ENCODE peak calls at places on chromosomes 13 and 19, in seven cellular contexts. D is upper lobe of left lung, M is pancreas, Y is cardiac muscle cell, C is heart left ventricle, L is OCI-LY7, K is WERI-Rb-1. A is an unnamed sample.

GRCh38 chr13:93862259-93862658 is 617.2 kb downstream of the DCT start:
- DNase-seq in C (no peak), K (no peak), Y (peak; percentile 43), L (no peak), D (no peak), M (no peak), A (no peak)

GRCh38 chr13:98960331-98961203 is 17.3 kb downstream of the DOCK9 start:
- DNase-seq in Y (peak; percentile 30), K (no peak), M (no peak), D (no peak), L (no peak), C (no peak), A (no peak)

GRCh38 chr19:43636121-43636683 is 3.4 kb downstream of the CADM4 start:
- DNase-seq in C (no peak), L (no peak), Y (no peak), K (no peak), M (no peak), D (peak; percentile 40), A (no peak)

GRCh38 chr13:103638706-103639105 is 572.5 kb upstream of the SLC10A2 start:
- DNase-seq in K (no peak), M (no peak), C (no peak), D (no peak), L (no peak), Y (no peak), A (no peak)

GRCh38 chr19:42466521-42467436 is 24.0 kb upstream of the CXCL17 start:
- DNase-seq in M (no peak), K (no peak), Y (peak; percentile 73), L (peak; percentile 79), D (no peak), C (no peak), A (no peak)

GRCh38 chr13:91045351-91046034 is 302.0 kb upstream of the MIR17HG start:
- DNase-seq in K (peak; percentile 30), C (no peak), M (no peak), Y (peak; percentile 14), L (peak; percentile 52), D (no peak), A (no peak)

GRCh38 chr13:21458457-21458815 is 667 bp downstream of the ZDHHC20 start:
- DNase-seq in L (peak; percentile 63), K (peak; percentile 71), M (peak; percentile 41), Y (no peak), D (no peak), C (peak; percentile 34), A (peak; percentile 67)

GRCh38 chr19:1177322-1178114 is 3.5 kb upstream of the SBNO2 start:
- DNase-seq in D (peak; percentile 83), Y (peak; percentile 94), L (no peak), M (no peak), C (no peak), K (no peak), A (no peak)

GRCh38 chr19:23401086-23401485 is 5.8 kb upstream of the ZNF91 start:
- DNase-seq in Y (no peak), C (no peak), D (no peak), L (no peak), M (no peak), K (no peak), A (no peak)

GRCh38 chr13:110272227-110272626 is 34.7 kb downstream of the COL4A1 start:
- DNase-seq in L (no peak), C (no peak), Y (no peak), D (no peak), M (no peak), K (no peak), A (no peak)

GRCh38 chr13:71882120-71882519 is 15.1 kb upstream of the DACH1 start:
- DNase-seq in K (no peak), Y (no peak), D (no peak), M (no peak), C (no peak), L (no peak), A (no peak)

GRCh38 chr13:71880753-71881541 is 13.9 kb upstream of the DACH1 start:
- DNase-seq in L (no peak), Y (peak; percentile 35), K (no peak), D (no peak), M (no peak), C (no peak), A (no peak)

DNA sequence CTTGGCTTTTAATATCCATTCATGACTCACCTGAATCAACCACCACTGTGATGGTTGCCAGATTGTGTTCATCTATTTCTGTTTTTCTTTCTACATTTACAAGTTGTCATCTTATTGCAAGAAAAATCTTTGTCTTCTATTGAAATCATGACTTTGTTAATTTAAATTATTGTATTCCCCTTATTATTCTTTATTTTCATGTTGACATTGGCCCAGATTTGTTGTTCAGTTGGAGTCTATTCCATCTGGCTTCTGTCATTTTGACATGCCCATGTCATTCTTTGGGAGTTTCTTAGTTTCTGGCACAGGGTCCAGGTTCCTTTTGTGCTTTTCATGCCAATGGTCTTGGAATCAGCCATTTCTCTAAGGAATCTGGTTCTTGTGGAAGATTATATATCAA is 19.9 kb upstream of the DACH1 start:
- DNase-seq in L (no peak), Y (no peak), M (no peak), D (no peak), C (no peak), K (no peak), A (no peak)
- H3K27ac ChIP-seq in L (no peak overlapping the region), Y (no peak overlapping the region), M (no peak overlapping the region), D (no peak overlapping the region), C (no peak overlapping the region), K (no peak overlapping the region), A (no peak overlapping the region)

GRCh38 chr19:4347521-4347920 is 4.2 kb downstream of the MPND start:
- DNase-seq in Y (no peak), K (no peak), C (no peak), L (no peak), M (no peak), D (no peak), A (no peak)

GRCh38 chr19:4343845-4344713 is 717 bp downstream of the MPND start:
- DNase-seq in M (no peak), Y (no peak), C (no peak), K (no peak), L (no peak), D (no peak), A (no peak)

GRCh38 chr19:4342421-4343055 is 824 bp upstream of the MPND start:
- DNase-seq in K (peak; percentile 92), D (peak; percentile 92), M (peak; percentile 95), L (peak; percentile 100), C (peak; percentile 97), Y (peak; percentile 100), A (peak; percentile 96)

GRCh38 chr19:4345656-4346383 is 2.5 kb downstream of the MPND start:
- DNase-seq in D (no peak), M (peak; percentile 77), K (no peak), L (no peak), C (no peak), Y (no peak), A (no peak)

GRCh38 chr19:4343056-4343844 is at the start of gene MPND:
- DNase-seq in C (peak; percentile 94), L (peak; percentile 92), Y (peak; percentile 86), K (peak; percentile 88), M (peak; percentile 86), D (peak; percentile 99), A (peak; percentile 94)
- TF ChIP-seq CTCF in C (peak; percentile 39), L (peak; percentile 49), Y (peak; percentile 35), K (peak; percentile 33), M (no peak), D (no peak), A (peak; percentile 40)

GRCh38 chr13:97017322-97017721 is 23.0 kb upstream of the OXGR1 start:
- DNase-seq in Y (no peak), L (no peak), K (no peak), M (no peak), C (no peak), D (no peak), A (no peak)
- H3K27ac ChIP-seq in Y (no peak overlapping the region), L (no peak overlapping the region), K (no peak overlapping the region), M (no peak overlapping the region), C (no peak overlapping the region), D (no peak overlapping the region), A (no peak overlapping the region)

GRCh38 chr19:2446390-2446789 is 10.4 kb downstream of the LMNB2 start:
- DNase-seq in Y (no peak), D (peak; percentile 78), L (peak; percentile 86), K (peak; percentile 84), C (no peak), M (no peak), A (no peak)
- TF ChIP-seq CTCF in Y (no peak), D (no peak), L (peak; percentile 29), K (no peak), C (no peak), M (no peak), A (no peak)

DNA sequence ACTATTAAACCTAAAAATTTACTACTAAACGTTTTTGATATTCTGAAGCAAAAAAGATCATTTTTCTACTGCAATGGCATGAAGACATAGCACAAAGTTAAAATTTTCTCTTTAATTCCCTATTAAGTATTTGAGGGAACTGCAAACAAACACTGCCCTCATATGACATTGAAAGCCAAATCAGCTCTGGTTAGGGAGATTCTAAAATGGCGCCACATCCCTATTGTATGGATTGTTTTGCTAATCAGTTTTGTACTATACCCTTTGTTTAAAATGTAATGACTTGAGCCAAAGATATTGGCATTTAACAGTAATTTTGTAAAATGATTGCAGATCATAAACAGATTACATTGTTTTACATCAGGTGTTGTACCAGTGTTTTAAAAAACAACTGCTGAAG is 65.8 kb downstream of the FLT1 start:
- DNase-seq in M (no peak), D (no peak), K (no peak), C (no peak), Y (no peak), L (no peak), A (no peak)
- H3K27ac ChIP-seq in M (no peak overlapping the region), D (no peak overlapping the region), K (no peak overlapping the region), C (no peak overlapping the region), Y (no peak overlapping the region), L (peak overlapping the region; percentile 93), A (no peak overlapping the region)

GRCh38 chr19:44634785-44635184 is 8.9 kb upstream of the PVR start:
- DNase-seq in M (no peak), Y (no peak), L (no peak), K (no peak), C (no peak), D (no peak), A (no peak)

GRCh38 chr19:44636439-44637389 is 7.0 kb upstream of the PVR start:
- DNase-seq in D (no peak), M (no peak), L (no peak), C (no peak), K (no peak), Y (no peak), A (no peak)

GRCh38 chr19:44640518-44640917 is 3.2 kb upstream of the PVR start:
- DNase-seq in K (no peak), Y (peak; percentile 73), L (no peak), C (no peak), D (no peak), M (no peak), A (no peak)

GRCh38 chr19:44635581-44636438 is 7.9 kb upstream of the PVR start:
- DNase-seq in Y (no peak), K (no peak), C (no peak), L (no peak), M (no peak), D (no peak), A (no peak)

DNA sequence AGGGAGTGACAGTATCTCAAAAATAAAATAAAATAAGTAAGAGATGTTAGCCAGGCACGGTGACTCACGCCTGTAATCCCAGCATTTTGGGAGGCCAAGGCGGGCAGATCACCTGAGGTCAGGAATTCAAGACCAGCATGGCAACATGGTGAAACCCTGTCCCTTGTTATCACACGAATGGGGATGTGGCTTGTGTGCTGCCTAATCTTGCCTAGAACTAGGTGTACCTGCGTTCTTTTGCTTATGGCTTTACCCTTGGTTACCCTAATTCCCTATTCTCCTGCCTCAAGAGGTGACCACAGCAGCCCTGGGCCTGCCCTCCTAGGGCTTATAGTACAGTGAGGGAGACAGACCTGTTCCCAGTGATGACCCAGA is 6.3 kb upstream of the PVR start:
- DNase-seq in K (no peak), C (no peak), M (no peak), L (no peak), D (no peak), Y (no peak), A (no peak)
- TF ChIP-seq CTCF in K (no peak), C (no peak), M (no peak), L (no peak), D (no peak), Y (no peak), A (no peak)